ENCODE peak calls at places on chromosome 5, in seven cellular contexts. One of them, this sample, is unnamed.

GRCh38 chr5:133840168-133840567 is 128.3 kb downstream of the C5orf15 start:
- DNase-seq in HepG2: no peak
- DNase-seq in K562: no peak
- DNase-seq in HCT116: no peak
- DNase-seq in GM12878: no peak
- DNase-seq in H1: no peak
- DNase-seq in SK-N-SH: no peak
- DNase-seq in this sample: no peak

GRCh38 chr5:124599048-124599973 is 147.1 kb downstream of the ZNF608 start:
- DNase-seq in HCT116: no peak
- DNase-seq in HepG2: peak; percentile 96
- DNase-seq in GM12878: peak; percentile 13
- DNase-seq in K562: peak; percentile 18
- DNase-seq in H1: no peak
- DNase-seq in SK-N-SH: peak; percentile 56
- DNase-seq in this sample: no peak

GRCh38 chr5:44875661-44876250 is 67.0 kb downstream of the MRPS30 start:
- DNase-seq in HCT116: peak; percentile 98
- DNase-seq in K562: no peak
- DNase-seq in GM12878: peak; percentile 55
- DNase-seq in SK-N-SH: no peak
- DNase-seq in HepG2: peak; percentile 51
- DNase-seq in H1: no peak
- DNase-seq in this sample: no peak

GRCh38 chr5:169299146-169299545 is 1.8 kb downstream of the SLIT3 start:
- DNase-seq in K562: no peak
- DNase-seq in H1: no peak
- DNase-seq in HepG2: no peak
- DNase-seq in SK-N-SH: no peak
- DNase-seq in GM12878: no peak
- DNase-seq in HCT116: no peak
- DNase-seq in this sample: no peak

GRCh38 chr5:116576043-116576713 is 1.6 kb upstream of the SEMA6A start:
- DNase-seq in K562: peak; percentile 48
- DNase-seq in SK-N-SH: peak; percentile 94
- DNase-seq in HepG2: peak; percentile 24
- DNase-seq in H1: peak; percentile 83
- DNase-seq in GM12878: no peak
- DNase-seq in HCT116: peak; percentile 72
- DNase-seq in this sample: peak; percentile 80

GRCh38 chr5:59587489-59588337 is 305.8 kb downstream of the PDE4D start:
- DNase-seq in H1: peak; percentile 70
- DNase-seq in K562: no peak
- DNase-seq in GM12878: no peak
- DNase-seq in HCT116: no peak
- DNase-seq in HepG2: no peak
- DNase-seq in SK-N-SH: peak; percentile 77
- DNase-seq in this sample: peak; percentile 68

GRCh38 chr5:13328316-13328715 is 616.2 kb downstream of the DNAH5 start:
- DNase-seq in SK-N-SH: no peak
- DNase-seq in K562: no peak
- DNase-seq in GM12878: no peak
- DNase-seq in H1: no peak
- DNase-seq in HCT116: no peak
- DNase-seq in HepG2: no peak
- DNase-seq in this sample: no peak

GRCh38 chr5:14086261-14086660 is 56.9 kb upstream of the TRIO start:
- DNase-seq in HepG2: no peak
- DNase-seq in K562: no peak
- DNase-seq in H1: no peak
- DNase-seq in HCT116: no peak
- DNase-seq in GM12878: no peak
- DNase-seq in SK-N-SH: no peak
- DNase-seq in this sample: no peak

GRCh38 chr5:162786234-162786633 is 651.2 kb upstream of the CCNG1 start:
- DNase-seq in SK-N-SH: no peak
- DNase-seq in GM12878: no peak
- DNase-seq in H1: no peak
- DNase-seq in HCT116: no peak
- DNase-seq in HepG2: no peak
- DNase-seq in K562: no peak
- DNase-seq in this sample: no peak

GRCh38 chr5:78667461-78668103 is 19.0 kb upstream of the LHFPL2 start:
- DNase-seq in H1: no peak
- DNase-seq in HepG2: no peak
- DNase-seq in GM12878: no peak
- DNase-seq in SK-N-SH: no peak
- DNase-seq in HCT116: no peak
- DNase-seq in K562: peak; percentile 62
- DNase-seq in this sample: no peak

GRCh38 chr5:96474073-96474472 is 41.0 kb upstream of the PCSK1 start:
- DNase-seq in HCT116: no peak
- DNase-seq in SK-N-SH: no peak
- DNase-seq in GM12878: no peak
- DNase-seq in HepG2: no peak
- DNase-seq in K562: no peak
- DNase-seq in H1: no peak
- DNase-seq in this sample: no peak

GRCh38 chr5:140432916-140433315 is 31.3 kb downstream of the ANKHD1 start:
- DNase-seq in K562: peak; percentile 48
- DNase-seq in GM12878: no peak
- DNase-seq in HepG2: no peak
- DNase-seq in SK-N-SH: no peak
- DNase-seq in H1: no peak
- DNase-seq in HCT116: no peak
- DNase-seq in this sample: no peak

GRCh38 chr5:103721183-103721582 is 158.6 kb upstream of the NUDT12 start:
- DNase-seq in SK-N-SH: no peak
- DNase-seq in HCT116: no peak
- DNase-seq in H1: no peak
- DNase-seq in K562: no peak
- DNase-seq in GM12878: no peak
- DNase-seq in HepG2: no peak
- DNase-seq in this sample: no peak

GRCh38 chr5:103031607-103032006 is 88.3 kb downstream of the GIN1 start:
- DNase-seq in K562: no peak
- DNase-seq in H1: no peak
- DNase-seq in SK-N-SH: no peak
- DNase-seq in HepG2: no peak
- DNase-seq in GM12878: no peak
- DNase-seq in HCT116: no peak
- DNase-seq in this sample: no peak

GRCh38 chr5:156438076-156438475 is 111.1 kb downstream of the SGCD start:
- DNase-seq in GM12878: no peak
- DNase-seq in H1: no peak
- DNase-seq in HepG2: no peak
- DNase-seq in SK-N-SH: no peak
- DNase-seq in K562: no peak
- DNase-seq in HCT116: no peak
- DNase-seq in this sample: no peak

GRCh38 chr5:51378778-51379652 is 4.2 kb upstream of the ISL1 start:
- DNase-seq in H1: no peak
- DNase-seq in HepG2: no peak
- DNase-seq in GM12878: no peak
- DNase-seq in SK-N-SH: peak; percentile 23
- DNase-seq in K562: no peak
- DNase-seq in HCT116: no peak
- DNase-seq in this sample: no peak

GRCh38 chr5:45491368-45491767 is 204.8 kb downstream of the HCN1 start:
- DNase-seq in GM12878: no peak
- DNase-seq in HepG2: no peak
- DNase-seq in H1: no peak
- DNase-seq in K562: no peak
- DNase-seq in HCT116: no peak
- DNase-seq in SK-N-SH: no peak
- DNase-seq in this sample: no peak

GRCh38 chr5:13143630-13144029 is 800.9 kb downstream of the DNAH5 start:
- DNase-seq in SK-N-SH: no peak
- DNase-seq in K562: no peak
- DNase-seq in GM12878: no peak
- DNase-seq in H1: no peak
- DNase-seq in HCT116: no peak
- DNase-seq in HepG2: no peak
- DNase-seq in this sample: no peak

GRCh38 chr5:135826994-135827671 is 7.3 kb upstream of the SLC25A48 start:
- DNase-seq in K562: no peak
- DNase-seq in HCT116: no peak
- DNase-seq in H1: no peak
- DNase-seq in HepG2: no peak
- DNase-seq in SK-N-SH: no peak
- DNase-seq in GM12878: no peak
- DNase-seq in this sample: no peak

GRCh38 chr5:129061849-129062248 is 32.7 kb upstream of the ISOC1 start:
- DNase-seq in K562: no peak
- DNase-seq in HepG2: no peak
- DNase-seq in GM12878: no peak
- DNase-seq in HCT116: no peak
- DNase-seq in SK-N-SH: no peak
- DNase-seq in H1: no peak
- DNase-seq in this sample: no peak

GRCh38 chr5:126508251-126508961 is 85.2 kb downstream of the GRAMD2B start:
- DNase-seq in GM12878: no peak
- DNase-seq in SK-N-SH: no peak
- DNase-seq in H1: no peak
- DNase-seq in HepG2: no peak
- DNase-seq in HCT116: no peak
- DNase-seq in K562: no peak
- DNase-seq in this sample: no peak

GRCh38 chr5:173825215-173825865 is 62.8 kb upstream of the CPEB4 start:
- DNase-seq in K562: peak; percentile 42
- DNase-seq in HCT116: no peak
- DNase-seq in GM12878: no peak
- DNase-seq in H1: no peak
- DNase-seq in SK-N-SH: peak; percentile 50
- DNase-seq in HepG2: peak; percentile 31
- DNase-seq in this sample: no peak

GRCh38 chr5:95730011-95730700 is 980 bp upstream of the RHOBTB3 start:
- DNase-seq in HepG2: no peak
- DNase-seq in GM12878: no peak
- DNase-seq in SK-N-SH: no peak
- DNase-seq in HCT116: no peak
- DNase-seq in K562: no peak
- DNase-seq in H1: no peak
- DNase-seq in this sample: no peak

GRCh38 chr5:138386290-138386689 is 33.8 kb downstream of the KDM3B start:
- DNase-seq in SK-N-SH: no peak
- DNase-seq in HCT116: no peak
- DNase-seq in GM12878: no peak
- DNase-seq in K562: no peak
- DNase-seq in HepG2: no peak
- DNase-seq in H1: no peak
- DNase-seq in this sample: no peak

GRCh38 chr5:136891175-136891574 is 525.8 kb upstream of the TRPC7 start:
- DNase-seq in SK-N-SH: no peak
- DNase-seq in HepG2: no peak
- DNase-seq in K562: no peak
- DNase-seq in HCT116: no peak
- DNase-seq in H1: no peak
- DNase-seq in GM12878: no peak
- DNase-seq in this sample: no peak

GRCh38 chr5:83405662-83406061 is 65.9 kb upstream of the VCAN start:
- DNase-seq in GM12878: no peak
- DNase-seq in K562: no peak
- DNase-seq in HepG2: no peak
- DNase-seq in SK-N-SH: no peak
- DNase-seq in HCT116: no peak
- DNase-seq in H1: no peak
- DNase-seq in this sample: no peak

GRCh38 chr5:150499437-150499956 is 8.4 kb upstream of the NDST1 start:
- DNase-seq in K562: peak; percentile 95
- DNase-seq in HepG2: no peak
- DNase-seq in SK-N-SH: no peak
- DNase-seq in HCT116: no peak
- DNase-seq in GM12878: no peak
- DNase-seq in H1: no peak
- DNase-seq in this sample: no peak
- H3K4me1 ChIP-seq in K562: peaks cover 43% of the 10 kb centered on the region
- H3K4me1 ChIP-seq in HepG2: peaks cover 85% of the 10 kb centered on the region
- H3K4me1 ChIP-seq in SK-N-SH: peaks cover 55% of the 10 kb centered on the region
- H3K4me1 ChIP-seq in HCT116: peaks cover 59% of the 10 kb centered on the region
- H3K4me1 ChIP-seq in GM12878: no peaks in the 10 kb centered on the region
- H3K4me1 ChIP-seq in H1: peaks cover 24% of the 10 kb centered on the region
- H3K4me1 ChIP-seq in this sample: peaks cover 31% of the 10 kb centered on the region

GRCh38 chr5:119896851-119897536 is 267.6 kb downstream of the FAM170A start:
- DNase-seq in SK-N-SH: no peak
- DNase-seq in GM12878: no peak
- DNase-seq in K562: no peak
- DNase-seq in H1: no peak
- DNase-seq in HCT116: no peak
- DNase-seq in HepG2: no peak
- DNase-seq in this sample: no peak

GRCh38 chr5:119897537-119898370 is 268.4 kb downstream of the FAM170A start:
- DNase-seq in HepG2: no peak
- DNase-seq in H1: no peak
- DNase-seq in HCT116: no peak
- DNase-seq in GM12878: no peak
- DNase-seq in SK-N-SH: no peak
- DNase-seq in K562: no peak
- DNase-seq in this sample: no peak
- TF ChIP-seq YY1 in HepG2: no peak
- TF ChIP-seq YY1 in H1: no peak
- TF ChIP-seq YY1 in HCT116: no peak
- TF ChIP-seq YY1 in GM12878: no peak
- TF ChIP-seq YY1 in SK-N-SH: no peak
- TF ChIP-seq YY1 in K562: no peak
- TF ChIP-seq YY1 in this sample: no peak

GRCh38 chr5:157823655-157824054 is 35.3 kb downstream of the CLINT1 start:
- DNase-seq in SK-N-SH: no peak
- DNase-seq in HCT116: no peak
- DNase-seq in H1: no peak
- DNase-seq in HepG2: no peak
- DNase-seq in GM12878: no peak
- DNase-seq in K562: no peak
- DNase-seq in this sample: no peak
- H3K4me1 ChIP-seq in SK-N-SH: peaks cover 2% of the 10 kb centered on the region
- H3K4me1 ChIP-seq in HCT116: peaks cover 2% of the 10 kb centered on the region
- H3K4me1 ChIP-seq in H1: no peaks in the 10 kb centered on the region
- H3K4me1 ChIP-seq in HepG2: peaks cover 37% of the 10 kb centered on the region
- H3K4me1 ChIP-seq in GM12878: peaks cover 5% of the 10 kb centered on the region
- H3K4me1 ChIP-seq in K562: no peaks in the 10 kb centered on the region
- H3K4me1 ChIP-seq in this sample: no peaks in the 10 kb centered on the region

DNA sequence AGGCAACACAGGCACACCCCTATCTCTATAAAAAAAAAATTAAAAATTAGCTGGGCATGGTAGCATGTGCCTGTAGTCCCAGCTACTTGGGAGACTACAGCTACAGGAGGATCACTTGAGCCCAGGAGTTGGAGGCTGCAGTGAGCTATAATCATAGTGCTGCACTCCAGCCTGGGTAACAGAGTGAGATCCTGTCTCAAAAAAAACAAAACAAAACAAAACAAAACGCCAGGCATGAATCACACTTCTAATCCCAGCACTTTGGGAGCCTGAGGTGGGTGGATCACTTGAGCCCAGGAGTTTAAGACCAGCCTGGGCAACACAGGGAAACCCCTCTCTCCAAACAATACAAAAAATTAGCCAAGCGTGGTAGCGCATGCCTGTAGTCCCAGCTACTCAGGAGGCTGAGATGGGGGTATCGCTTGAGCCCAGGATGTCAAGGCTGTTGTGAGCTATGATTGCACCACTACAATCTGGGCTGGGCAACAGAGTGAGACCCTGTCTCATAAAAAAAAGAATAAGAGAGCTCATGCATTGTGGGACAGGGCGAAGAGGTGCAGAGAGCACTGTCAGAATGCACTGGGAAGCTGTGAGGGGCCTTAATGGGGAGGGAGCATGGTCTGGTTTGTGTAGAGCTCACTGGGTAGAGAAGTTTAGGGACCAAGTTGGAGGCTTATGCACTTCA is 8.4 kb upstream of the SAP30L start:
- DNase-seq in HCT116: no peak
- DNase-seq in HepG2: no peak
- DNase-seq in SK-N-SH: no peak
- DNase-seq in H1: no peak
- DNase-seq in GM12878: no peak
- DNase-seq in K562: no peak
- DNase-seq in this sample: no peak
- TF ChIP-seq YY1 in HCT116: no peak
- TF ChIP-seq YY1 in HepG2: no peak
- TF ChIP-seq YY1 in SK-N-SH: no peak
- TF ChIP-seq YY1 in H1: no peak
- TF ChIP-seq YY1 in GM12878: no peak
- TF ChIP-seq YY1 in K562: no peak
- TF ChIP-seq YY1 in this sample: no peak

This sample was measured in NT2/D1.